ENCODE peak calls at places on chromosomes 7 and 10, in nine cellular contexts. E is frontal cortex; T is EL; I is stimulated activated CD4-positive, alpha-beta T cell treated with anti-CD3 and anti-CD28 coated beads, Interleukin-15, amount 100 ng/mL, for 1 hour; U is skeletal muscle cell; W is sciatic nerve; K is astrocyte of the hippocampus; L is foreskin keratinocyte; D is GM12865. V is an unnamed sample.

GRCh38 chr10:85786401-85786899 is 580.1 kb downstream of the GRID1 start:
- DNase-seq in E (no peak), T (no peak), I (no peak), U (no peak), W (no peak), K (no peak), L (no peak), D (peak; percentile 22), V (no peak)

GRCh38 chr10:112842832-112843360 is 107.2 kb upstream of the TCF7L2 start:
- DNase-seq in E (no peak), T (no peak), I (no peak), U (peak; percentile 39), W (no peak), K (no peak), L (no peak), D (peak; percentile 69), V (no peak)

GRCh38 chr10:116521424-116522305 is 24.1 kb upstream of the PNLIP start:
- DNase-seq in E (peak; percentile 22), T (peak; percentile 43), I (no peak), U (peak; percentile 5), W (no peak), K (peak; percentile 58), L (peak; percentile 22), D (peak; percentile 47), V (no peak)

GRCh38 chr7:6589829-6590644 is at the start of gene INTS15:
- DNase-seq in E (peak; percentile 89), T (peak; percentile 81), I (peak; percentile 78), U (peak; percentile 36), W (peak; percentile 82), K (peak; percentile 96), L (peak; percentile 52), D (peak; percentile 90), V (peak; percentile 88)

GRCh38 chr10:21496285-21497176 is 29.0 kb downstream of the SKIDA1 start:
- DNase-seq in E (peak; percentile 70), T (peak; percentile 56), I (peak; percentile 42), U (no peak), W (peak; percentile 74), K (peak; percentile 72), L (peak; percentile 32), D (peak; percentile 69), V (peak; percentile 59)

GRCh38 chr10:5945561-5946418 is 31.6 kb downstream of the IL15RA start:
- DNase-seq in E (no peak), T (peak; percentile 93), I (no peak), U (peak; percentile 80), W (no peak), K (peak; percentile 94), L (peak; percentile 39), D (no peak), V (peak; percentile 66)

GRCh38 chr7:151133986-151134742 is 33.3 kb downstream of the GBX1 start:
- DNase-seq in E (no peak), T (no peak), I (no peak), U (no peak), W (peak; percentile 57), K (no peak), L (no peak), D (no peak), V (no peak)

GRCh38 chr10:46005383-46005782 is 25.0 kb downstream of the NCOA4 start:
- DNase-seq in E (no peak), T (no peak), I (no peak), U (no peak), W (no peak), K (no peak), L (no peak), D (no peak), V (no peak)

GRCh38 chr7:11709240-11709639 is 122.8 kb downstream of the THSD7A start:
- DNase-seq in E (no peak), T (no peak), I (no peak), U (no peak), W (no peak), K (no peak), L (peak; percentile 55), D (no peak), V (no peak)

GRCh38 chr7:26685636-26686035 is 178.8 kb downstream of the SKAP2 start:
- DNase-seq in E (no peak), T (peak; percentile 40), I (no peak), U (no peak), W (no peak), K (no peak), L (no peak), D (no peak), V (no peak)

V was measured in heart left ventricle.